ENCODE peak calls at places on chromosomes 1 and 21, in seven cellular contexts. O, H, T, F, P, K and Q are unnamed samples.

GRCh38 chr1:35727434-35727825 is 8.7 kb upstream of the C1orf216 start:
- DNase-seq in O (no peak), H (no peak), T (no peak), F (no peak), P (no peak), K (no peak), Q (no peak)

GRCh38 chr21:15617968-15618367 is 111.8 kb upstream of the USP25 start:
- DNase-seq in O (no peak), H (no peak), T (no peak), F (peak), P (no peak), K (no peak), Q (no peak)

GRCh38 chr1:38270241-38270871 is 223.8 kb upstream of the POU3F1 start:
- DNase-seq in O (no peak), H (no peak), T (no peak), F (no peak), P (no peak), K (no peak), Q (no peak)

GRCh38 chr1:43018091-43018490 is 59.4 kb upstream of the SLC2A1 start:
- DNase-seq in O (no peak), H (no peak), T (no peak), F (no peak), P (no peak), K (no peak), Q (no peak)

GRCh38 chr1:101308001-101308659 is 71.3 kb downstream of the S1PR1 start:
- DNase-seq in O (no peak), H (no peak), T (no peak), F (no peak), P (no peak), K (no peak), Q (no peak)

GRCh38 chr1:64790965-64791487 is 46.2 kb downstream of the RAVER2 start:
- DNase-seq in O (no peak), H (no peak), T (no peak), F (peak), P (no peak), K (no peak), Q (no peak)

GRCh38 chr1:32291145-32291707 is 657 bp upstream of the HDAC1 start:
- DNase-seq in O (no peak), H (no peak), T (no peak), F (peak), P (no peak), K (no peak), Q (peak)

GRCh38 chr1:156590326-156591180 is 1.0 kb upstream of the NAXE start:
- DNase-seq in O (no peak), H (no peak), T (no peak), F (no peak), P (no peak), K (no peak), Q (no peak)

GRCh38 chr1:204633665-204634064 is 51.9 kb downstream of the LRRN2 start:
- DNase-seq in O (no peak), H (no peak), T (no peak), F (no peak), P (no peak), K (peak), Q (no peak)

GRCh38 chr21:44873356-44874239 is at the start of gene PTTG1IP:
- DNase-seq in O (peak), H (peak), T (peak), F (peak), P (peak), K (peak), Q (peak)

GRCh38 chr1:100400332-100400933 is 48.1 kb downstream of the CDC14A start:
- DNase-seq in O (peak), H (peak), T (peak), F (peak), P (no peak), K (peak), Q (no peak)

GRCh38 chr1:63073530-63074306 is 248.6 kb upstream of the FOXD3 start:
- DNase-seq in O (no peak), H (no peak), T (no peak), F (no peak), P (no peak), K (no peak), Q (peak)

GRCh38 chr1:59046134-59046533 is 250.8 kb upstream of the FGGY start:
- DNase-seq in O (no peak), H (no peak), T (no peak), F (no peak), P (no peak), K (no peak), Q (no peak)

GRCh38 chr1:222334026-222334680 is 213.8 kb downstream of the HHIPL2 start:
- DNase-seq in O (no peak), H (no peak), T (no peak), F (no peak), P (no peak), K (no peak), Q (peak)

GRCh38 chr1:24357011-24357410 is 37.9 kb downstream of the GRHL3 start:
- DNase-seq in O (no peak), H (no peak), T (no peak), F (no peak), P (no peak), K (no peak), Q (no peak)

GRCh38 chr1:156060937-156061636 is at the start of gene RAB25:
- DNase-seq in O (no peak), H (no peak), T (no peak), F (no peak), P (no peak), K (peak), Q (no peak)

GRCh38 chr1:43947061-43947889 is 525 bp downstream of the IPO13 start:
- DNase-seq in O (peak), H (peak), T (no peak), F (no peak), P (no peak), K (no peak), Q (no peak)

GRCh38 chr1:206467915-206468314 is 2.4 kb upstream of the IKBKE start:
- DNase-seq in O (no peak), H (peak), T (peak), F (no peak), P (no peak), K (no peak), Q (peak)

GRCh38 chr1:13751458-13751871 is 51.5 kb downstream of the PRDM2 start:
- DNase-seq in O (no peak), H (no peak), T (peak), F (no peak), P (no peak), K (no peak), Q (peak)

GRCh38 chr1:59718989-59719360 is 95.8 kb upstream of the HOOK1 start:
- DNase-seq in O (no peak), H (no peak), T (no peak), F (no peak), P (no peak), K (no peak), Q (no peak)

GRCh38 chr1:58823481-58824010 is 39.7 kb upstream of the JUN start:
- DNase-seq in O (no peak), H (no peak), T (no peak), F (no peak), P (no peak), K (no peak), Q (peak)

GRCh38 chr1:10339815-10340214 is 59.0 kb upstream of the PGD start:
- DNase-seq in O (no peak), H (no peak), T (no peak), F (peak), P (no peak), K (peak), Q (peak)

GRCh38 chr1:201381130-201381529 is 3.6 kb upstream of the TNNT2 start:
- DNase-seq in O (no peak), H (no peak), T (no peak), F (no peak), P (no peak), K (no peak), Q (no peak)

GRCh38 chr1:58162952-58163550 is 383.5 kb downstream of the OMA1 start:
- DNase-seq in O (no peak), H (peak), T (no peak), F (peak), P (no peak), K (peak), Q (peak)

GRCh38 chr1:44089371-44090070 is 29.1 kb upstream of the KLF17 start:
- DNase-seq in O (no peak), H (no peak), T (no peak), F (no peak), P (no peak), K (no peak), Q (no peak)

GRCh38 chr1:109089242-109090015 is 1.1 kb upstream of the TMEM167B start:
- DNase-seq in O (no peak), H (peak), T (peak), F (peak), P (no peak), K (peak), Q (peak)

GRCh38 chr21:26137379-26138060 is 33.0 kb downstream of the APP start:
- DNase-seq in O (no peak), H (no peak), T (peak), F (no peak), P (no peak), K (no peak), Q (no peak)

GRCh38 chr1:87963566-87963965 is 634.9 kb downstream of the LMO4 start:
- DNase-seq in O (no peak), H (no peak), T (no peak), F (no peak), P (no peak), K (no peak), Q (no peak)

GRCh38 chr1:59193443-59194093 is 103.3 kb upstream of the FGGY start:
- DNase-seq in O (no peak), H (no peak), T (no peak), F (no peak), P (no peak), K (peak), Q (no peak)

GRCh38 chr1:225824522-225824921 is 14.6 kb downstream of the EPHX1 start:
- DNase-seq in O (no peak), H (no peak), T (no peak), F (no peak), P (no peak), K (no peak), Q (no peak)

GRCh38 chr1:86965012-86965826 is 50.8 kb downstream of the HS2ST1 start:
- DNase-seq in O (peak), H (peak), T (peak), F (peak), P (no peak), K (peak), Q (peak)

GRCh38 chr1:112702420-112703261 is 4.3 kb downstream of the RHOC start:
- DNase-seq in O (no peak), H (no peak), T (no peak), F (no peak), P (no peak), K (no peak), Q (no peak)

GRCh38 chr1:3831689-3832088 is 25.3 kb downstream of the CEP104 start:
- DNase-seq in O (no peak), H (no peak), T (no peak), F (no peak), P (no peak), K (no peak), Q (peak)